ENCODE peak calls at places on chromosomes 1 and 21, in four cellular contexts. H is GM12878, D is HepG2, S is K562. I is an unnamed sample.

GRCh38 chr1:24263746-24264145 is 55.4 kb upstream of the GRHL3 start:
- DNase-seq in H (no peak), D (no peak), S (no peak), I (no peak)

GRCh38 chr1:234106032-234106431 is 201.6 kb downstream of the SLC35F3 start:
- DNase-seq in H (no peak), D (no peak), S (peak), I (no peak)

GRCh38 chr1:96715482-96715881 is 6.1 kb upstream of the PTBP2 start:
- DNase-seq in H (no peak), D (no peak), S (no peak), I (no peak)

GRCh38 chr1:115182012-115182715 is 92.9 kb upstream of the TSPAN2 start:
- DNase-seq in H (no peak), D (no peak), S (no peak), I (no peak)

GRCh38 chr1:1354271-1355247 is 3.8 kb downstream of the MXRA8 start:
- DNase-seq in H (no peak), D (no peak), S (no peak), I (no peak)

GRCh38 chr1:28668956-28669719 is 554 bp downstream of the GMEB1 start:
- DNase-seq in H (no peak), D (peak), S (peak), I (no peak)

GRCh38 chr1:11653101-11653601 is 1.1 kb downstream of the FBXO2 start:
- DNase-seq in H (no peak), D (peak), S (peak), I (peak)

GRCh38 chr1:91282695-91283420 is 121.8 kb downstream of the HFM1 start:
- DNase-seq in H (peak), D (peak), S (peak), I (peak)

GRCh38 chr1:160374701-160375443 is 8.0 kb downstream of the NHLH1 start:
- DNase-seq in H (no peak), D (no peak), S (no peak), I (no peak)

GRCh38 chr21:38769253-38769780 is 36.4 kb upstream of the ETS2 start:
- DNase-seq in H (no peak), D (no peak), S (no peak), I (no peak)

GRCh38 chr1:226574591-226575435 is 26.2 kb downstream of the STUM start:
- DNase-seq in H (no peak), D (no peak), S (no peak), I (no peak)

GRCh38 chr1:185996211-185996610 is 262.0 kb downstream of the HMCN1 start:
- DNase-seq in H (no peak), D (no peak), S (no peak), I (no peak)

GRCh38 chr21:38768385-38769071 is 37.2 kb upstream of the ETS2 start:
- DNase-seq in H (no peak), D (no peak), S (no peak), I (no peak)

GRCh38 chr21:31198575-31198974 is 145.5 kb downstream of the TIAM1 start:
- DNase-seq in H (no peak), D (peak), S (peak), I (no peak)

GRCh38 chr1:69929278-69930057 is 275.9 kb downstream of the LRRC40 start:
- DNase-seq in H (no peak), D (no peak), S (no peak), I (no peak)

GRCh38 chr1:184986250-184986649 is 11.9 kb upstream of the NIBAN1 start:
- DNase-seq in H (no peak), D (no peak), S (peak), I (no peak)

GRCh38 chr1:24362982-24363614 is 43.9 kb downstream of the GRHL3 start:
- DNase-seq in H (no peak), D (no peak), S (no peak), I (no peak)

GRCh38 chr1:22465018-22465565 is 13.4 kb downstream of the ZBTB40 start:
- DNase-seq in H (no peak), D (no peak), S (no peak), I (no peak)

GRCh38 chr1:59007820-59008598 is 224.2 kb upstream of the JUN start:
- DNase-seq in H (no peak), D (no peak), S (peak), I (no peak)

GRCh38 chr1:21756393-21757089 is 26.4 kb downstream of the USP48 start:
- DNase-seq in H (no peak), D (no peak), S (no peak), I (no peak)

GRCh38 chr1:58592521-58593134 is 15.6 kb upstream of the TACSTD2 start:
- DNase-seq in H (no peak), D (no peak), S (no peak), I (no peak)

GRCh38 chr1:21317035-21317689 is 26.9 kb upstream of the ECE1 start:
- DNase-seq in H (no peak), D (no peak), S (no peak), I (no peak)

GRCh38 chr1:174060090-174060489 is 37.9 kb upstream of the RC3H1 start:
- DNase-seq in H (no peak), D (no peak), S (no peak), I (no peak)

GRCh38 chr1:43001434-43001833 is 42.8 kb upstream of the SLC2A1 start:
- DNase-seq in H (no peak), D (no peak), S (no peak), I (no peak)

GRCh38 chr1:42999308-42999707 is 40.6 kb upstream of the SLC2A1 start:
- DNase-seq in H (no peak), D (peak), S (no peak), I (no peak)

GRCh38 chr1:42996384-42996991 is 37.8 kb upstream of the SLC2A1 start:
- DNase-seq in H (no peak), D (no peak), S (no peak), I (no peak)

GRCh38 chr1:43000271-43000670 is 41.6 kb upstream of the SLC2A1 start:
- DNase-seq in H (no peak), D (no peak), S (no peak), I (no peak)

GRCh38 chr1:42998381-42998780 is 39.7 kb upstream of the SLC2A1 start:
- DNase-seq in H (no peak), D (no peak), S (no peak), I (no peak)
- TF ChIP-seq SRF in H (no peak), D (no peak), S (no peak), I (no peak)

DNA sequence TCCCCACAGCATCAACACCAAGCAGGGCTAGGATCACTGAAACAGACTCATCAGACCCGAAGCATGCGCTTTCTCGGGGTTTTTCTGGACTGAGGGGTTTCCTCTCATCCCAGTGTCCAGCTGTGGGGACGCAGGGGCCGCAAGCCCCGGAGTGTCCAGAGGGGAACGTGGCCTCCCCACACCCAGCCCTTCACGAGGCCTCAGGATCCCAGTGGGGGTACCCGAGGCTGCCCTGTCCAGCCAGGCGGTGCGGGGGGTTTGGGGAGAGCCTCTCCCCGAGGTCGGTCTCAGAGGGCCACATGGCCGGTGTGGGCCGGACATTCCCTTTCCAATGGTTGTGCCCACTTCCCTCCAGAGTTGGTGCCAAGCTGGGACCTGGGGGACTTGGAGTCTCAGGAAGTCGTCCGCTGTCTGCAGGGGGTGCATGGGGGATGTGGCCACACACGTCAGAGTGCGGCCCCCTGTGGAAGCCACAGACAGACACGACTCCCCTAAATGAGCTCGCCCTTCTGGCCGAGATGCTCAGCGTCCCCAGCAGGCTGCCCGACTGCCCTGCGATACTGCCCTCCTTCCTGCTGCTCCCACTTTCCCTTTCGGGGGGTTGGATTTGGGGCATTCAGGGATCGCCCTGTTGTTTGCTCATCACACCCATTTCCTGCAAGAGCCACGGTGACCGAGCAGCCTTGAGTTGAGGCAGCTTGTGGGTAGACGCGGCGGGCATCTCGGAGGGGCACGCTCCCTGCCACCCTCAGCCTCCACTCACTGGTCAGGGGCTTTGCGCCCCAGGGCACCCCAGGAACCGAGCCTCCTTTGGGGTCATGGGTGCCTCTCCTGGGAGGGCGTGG is 4.1 kb downstream of the COL6A1 start:
- DNase-seq in H (no peak), D (no peak), S (no peak), I (no peak)
- TF ChIP-seq TAF1 in H (no peak), D (no peak), S (no peak), I (no peak)

DNA sequence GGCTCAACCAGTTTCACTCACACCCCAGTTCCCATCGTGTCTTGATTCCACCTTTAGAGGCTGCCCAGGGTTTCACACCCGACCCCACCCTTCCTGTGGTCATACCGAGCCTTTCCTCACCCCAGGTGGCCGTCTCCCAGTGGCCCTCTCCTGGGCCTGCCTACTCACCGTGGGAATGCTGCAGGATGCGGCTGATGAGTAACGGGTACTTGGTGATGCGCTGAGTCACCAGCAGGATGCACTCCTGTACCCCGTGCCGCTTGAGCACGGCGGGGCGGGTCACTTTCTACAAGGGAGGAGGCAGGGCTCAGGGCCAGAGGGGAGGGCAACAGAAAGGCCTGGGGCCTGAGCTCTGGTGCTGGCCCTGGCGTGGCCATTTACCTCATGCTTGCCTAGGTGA is 16.4 kb downstream of the ARHGEF2 start:
- DNase-seq in H (no peak), D (no peak), S (no peak), I (no peak)
- TF ChIP-seq CTCF in H (no peak), D (peak), S (peak), I (no peak)

GRCh38 chr1:27428316-27429028 is 36.0 kb downstream of the GPR3 start:
- DNase-seq in H (no peak), D (no peak), S (peak), I (no peak)
- TF ChIP-seq SRF in H (no peak), D (no peak), S (peak), I (no peak)

DNA sequence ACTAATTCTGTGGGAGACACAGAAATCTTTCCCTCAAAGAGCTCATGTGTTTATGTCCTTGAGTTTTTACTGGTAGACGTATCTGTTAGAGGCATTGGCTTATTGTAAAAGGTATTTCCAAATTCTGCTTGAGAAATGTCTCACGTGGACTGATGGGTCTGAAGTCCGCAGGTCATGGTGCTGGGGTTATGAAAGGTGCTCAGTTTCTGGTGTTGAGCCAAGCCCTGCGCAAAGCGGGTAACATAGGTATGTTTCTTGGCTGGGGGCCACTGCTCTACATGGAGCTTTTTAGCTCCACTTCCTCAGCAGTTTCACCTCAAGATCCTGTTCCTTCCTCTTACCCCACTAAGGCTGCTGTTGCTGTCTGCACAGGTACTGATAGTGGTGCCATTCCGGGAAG is 10.8 kb downstream of the UTP25 start:
- DNase-seq in H (no peak), D (peak), S (no peak), I (no peak)
- TF ChIP-seq TAF1 in H (no peak), D (no peak), S (no peak), I (no peak)

GRCh38 chr1:10561497-10561896 is 86.7 kb downstream of the PEX14 start:
- DNase-seq in H (no peak), D (no peak), S (no peak), I (no peak)

GRCh38 chr1:10559386-10559785 is 84.6 kb downstream of the PEX14 start:
- DNase-seq in H (no peak), D (no peak), S (no peak), I (no peak)

GRCh38 chr1:10564063-10564462 is 89.3 kb downstream of the PEX14 start:
- DNase-seq in H (no peak), D (no peak), S (no peak), I (no peak)

GRCh38 chr1:10557714-10558113 is 83.0 kb downstream of the PEX14 start:
- DNase-seq in H (no peak), D (no peak), S (no peak), I (no peak)

DNA sequence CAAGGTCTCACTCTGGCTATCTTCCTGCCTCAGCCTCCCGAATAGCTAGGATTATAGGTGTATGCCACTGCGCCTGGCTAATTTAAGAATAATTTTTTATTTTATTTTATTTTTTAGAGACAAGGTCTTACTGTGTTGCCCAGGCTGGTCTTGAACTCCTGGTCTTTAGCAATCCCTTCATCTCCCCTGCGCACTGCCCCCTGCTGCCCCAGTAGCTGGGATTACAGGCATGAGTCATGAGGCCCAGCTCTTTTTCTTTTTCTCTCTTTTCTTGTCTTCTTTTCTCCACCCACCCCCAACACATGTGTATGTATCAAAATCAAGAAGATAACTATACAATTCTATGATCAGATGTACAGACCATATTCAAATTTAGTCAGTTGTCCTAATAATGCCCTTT is 87.2 kb downstream of the PEX14 start:
- DNase-seq in H (no peak), D (no peak), S (peak), I (no peak)
- TF ChIP-seq CTCF in H (peak), D (no peak), S (peak), I (peak)